ENCODE peak calls at places on chromosomes 1 and 21, in nine cellular contexts. W, L, F, O, R, Y, K, U and A are unnamed samples.

GRCh38 chr1:242211254-242212022 is 212.5 kb upstream of the MAP1LC3C start:
- DNase-seq in W (no peak), L (no peak), F (no peak), O (no peak), R (no peak), Y (no peak), K (no peak), U (no peak), A (no peak)

GRCh38 chr1:17251246-17251645 is 2.3 kb downstream of the PADI3 start:
- DNase-seq in W (no peak), L (no peak), F (no peak), O (no peak), R (no peak), Y (no peak), K (no peak), U (no peak), A (no peak)

GRCh38 chr1:181033799-181034391 is at the start of gene MR1:
- DNase-seq in W (peak), L (peak), F (no peak), O (no peak), R (peak), Y (peak), K (no peak), U (no peak), A (no peak)

GRCh38 chr1:30321216-30321910 is 402.0 kb downstream of the MATN1 start:
- DNase-seq in W (no peak), L (no peak), F (no peak), O (no peak), R (no peak), Y (no peak), K (no peak), U (no peak), A (no peak)

GRCh38 chr1:63277195-63278192 is 44.9 kb upstream of the FOXD3 start:
- DNase-seq in W (peak), L (no peak), F (no peak), O (no peak), R (no peak), Y (no peak), K (peak), U (no peak), A (no peak)

GRCh38 chr1:30005972-30006619 is 717.3 kb downstream of the MATN1 start:
- DNase-seq in W (no peak), L (no peak), F (no peak), O (no peak), R (no peak), Y (no peak), K (no peak), U (no peak), A (no peak)

GRCh38 chr1:223747838-223748335 is 35.5 kb downstream of the CAPN2 start:
- DNase-seq in W (peak), L (peak), F (no peak), O (no peak), R (no peak), Y (peak), K (peak), U (peak), A (no peak)

GRCh38 chr1:234656070-234656875 is 46.3 kb upstream of the IRF2BP2 start:
- DNase-seq in W (peak), L (peak), F (no peak), O (no peak), R (no peak), Y (no peak), K (no peak), U (no peak), A (no peak)

GRCh38 chr1:227607336-227607898 is 44.1 kb downstream of the ZNF678 start:
- DNase-seq in W (no peak), L (no peak), F (no peak), O (no peak), R (no peak), Y (no peak), K (no peak), U (no peak), A (no peak)

GRCh38 chr1:229199892-229200291 is 71.0 kb upstream of the RAB4A start:
- DNase-seq in W (peak), L (no peak), F (no peak), O (no peak), R (peak), Y (no peak), K (peak), U (no peak), A (no peak)

GRCh38 chr21:34166468-34166867 is 93.1 kb downstream of the MRPS6 start:
- DNase-seq in W (no peak), L (peak), F (no peak), O (no peak), R (no peak), Y (no peak), K (no peak), U (no peak), A (no peak)

GRCh38 chr1:197632000-197632399 is 143.3 kb downstream of the DENND1B start:
- DNase-seq in W (no peak), L (no peak), F (no peak), O (no peak), R (no peak), Y (no peak), K (no peak), U (no peak), A (no peak)

GRCh38 chr1:248841702-248842395 is 3.8 kb downstream of the ZNF672 start:
- DNase-seq in W (peak), L (peak), F (peak), O (no peak), R (no peak), Y (no peak), K (peak), U (peak), A (no peak)

GRCh38 chr1:243311809-243312208 is 56.0 kb downstream of the SDCCAG8 start:
- DNase-seq in W (no peak), L (no peak), F (no peak), O (no peak), R (no peak), Y (no peak), K (no peak), U (no peak), A (no peak)

GRCh38 chr1:106621853-106622252 is 434.6 kb upstream of the PRMT6 start:
- DNase-seq in W (no peak), L (no peak), F (no peak), O (no peak), R (no peak), Y (no peak), K (no peak), U (no peak), A (no peak)

GRCh38 chr1:40396420-40396819 is 22.9 kb downstream of the SMAP2 start:
- DNase-seq in W (no peak), L (no peak), F (no peak), O (no peak), R (no peak), Y (no peak), K (no peak), U (no peak), A (no peak)

GRCh38 chr1:201656670-201657032 is 117.7 kb downstream of the NAV1 start:
- DNase-seq in W (peak), L (peak), F (no peak), O (no peak), R (no peak), Y (no peak), K (peak), U (peak), A (no peak)

GRCh38 chr1:91546876-91547275 is 46.2 kb downstream of the CDC7 start:
- DNase-seq in W (no peak), L (no peak), F (no peak), O (no peak), R (no peak), Y (no peak), K (no peak), U (no peak), A (no peak)
- TF ChIP-seq CTCF in W (no peak), L (no peak), F (no peak), O (no peak), R (no peak), Y (no peak), K (no peak), U (no peak), A (no peak)

GRCh38 chr1:152960452-152961044 is 9.9 kb upstream of the SPRR4 start:
- DNase-seq in W (no peak), L (no peak), F (no peak), O (no peak), R (peak), Y (no peak), K (no peak), U (no peak), A (no peak)
- TF ChIP-seq CTCF in W (no peak), L (no peak), F (no peak), O (no peak), R (no peak), Y (no peak), K (no peak), U (no peak), A (no peak)

GRCh38 chr1:46186076-46186475 is 9.8 kb upstream of the P3R3URF start:
- DNase-seq in W (no peak), L (no peak), F (no peak), O (no peak), R (no peak), Y (no peak), K (no peak), U (no peak), A (no peak)

GRCh38 chr1:46191033-46191701 is 7.1 kb downstream of the POMGNT1 start:
- DNase-seq in W (no peak), L (no peak), F (no peak), O (no peak), R (no peak), Y (no peak), K (no peak), U (no peak), A (no peak)

GRCh38 chr1:46190539-46190938 is 7.7 kb downstream of the POMGNT1 start:
- DNase-seq in W (no peak), L (no peak), F (no peak), O (no peak), R (no peak), Y (no peak), K (no peak), U (no peak), A (no peak)

GRCh38 chr1:46187106-46187869 is 10.9 kb downstream of the POMGNT1 start:
- DNase-seq in W (peak), L (no peak), F (no peak), O (no peak), R (no peak), Y (no peak), K (peak), U (no peak), A (no peak)

DNA sequence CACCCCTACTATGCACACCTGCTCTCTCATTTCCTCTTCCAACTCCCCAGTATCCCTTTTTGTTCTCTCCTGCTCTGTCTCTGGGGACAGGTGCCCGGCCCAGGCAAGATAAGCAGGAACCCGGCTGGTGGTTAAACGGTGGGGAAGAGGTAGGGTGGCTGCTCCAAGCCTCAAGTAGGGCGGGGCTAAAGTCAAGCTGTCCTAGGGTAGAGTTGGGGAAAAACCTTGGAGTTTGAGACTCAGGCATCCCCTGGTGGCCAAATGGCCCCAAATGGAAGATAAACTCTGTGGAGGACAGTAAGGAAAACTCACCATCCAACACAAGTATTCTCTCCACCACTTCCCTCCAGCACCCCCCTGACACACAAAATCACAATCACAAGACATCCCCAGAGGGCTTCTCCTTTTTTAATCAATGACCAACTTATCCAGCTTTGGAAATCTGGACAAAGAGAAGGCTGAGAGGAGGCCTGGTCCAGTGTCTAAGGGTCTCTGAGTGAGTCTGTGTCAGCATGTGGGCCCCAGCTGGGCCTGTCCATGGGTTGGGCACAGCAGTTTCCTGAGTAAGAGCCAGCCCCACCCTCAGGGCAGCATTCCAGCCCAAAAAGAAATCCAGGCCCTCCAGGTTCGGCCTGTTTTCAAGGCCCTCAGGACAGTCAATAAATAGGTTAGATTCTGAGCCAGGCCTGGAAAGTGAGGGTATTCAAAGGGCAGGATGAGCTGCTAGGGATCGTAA is 9.8 kb downstream of the POMGNT1 start:
- DNase-seq in W (peak), L (peak), F (no peak), O (no peak), R (no peak), Y (no peak), K (peak), U (no peak), A (no peak)
- TF ChIP-seq CTCF in W (no peak), L (peak), F (peak), O (no peak), R (no peak), Y (no peak), K (no peak), U (no peak), A (no peak)

DNA sequence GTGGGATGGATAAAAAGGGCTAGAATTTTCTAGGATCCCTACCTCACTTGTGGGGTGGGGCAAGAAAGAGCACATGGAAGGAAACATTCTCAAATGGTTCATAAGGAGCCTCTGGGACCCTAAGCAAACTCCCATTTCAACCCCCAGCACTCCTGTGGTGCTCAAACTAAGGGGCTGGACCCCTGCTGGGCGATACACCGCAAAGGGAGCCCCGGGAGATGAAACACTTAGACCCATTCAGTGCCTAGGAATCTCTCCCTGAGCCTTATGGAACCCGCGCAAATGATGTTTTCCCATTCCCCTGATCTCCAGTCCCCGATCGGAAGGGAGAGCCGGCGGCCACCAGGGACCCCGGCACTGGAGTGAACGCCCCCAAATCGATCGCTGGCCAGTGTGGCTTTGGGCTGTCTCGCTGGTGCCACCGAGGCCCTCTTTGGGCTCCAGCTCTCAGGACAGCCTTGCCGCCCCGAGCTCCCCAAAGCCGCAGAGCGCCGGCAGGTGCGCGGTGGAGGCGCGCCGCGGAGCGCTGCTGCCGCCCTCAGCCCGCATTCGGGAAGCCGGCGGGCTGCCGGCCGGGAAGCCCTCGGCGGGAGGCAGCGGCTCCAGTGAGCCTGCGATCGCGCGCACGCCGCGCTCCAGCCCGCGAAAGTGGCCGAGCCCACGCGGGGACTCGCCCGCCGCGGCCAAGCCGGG is 1.2 kb downstream of the PLXNA2 start:
- DNase-seq in W (no peak), L (peak), F (no peak), O (no peak), R (no peak), Y (no peak), K (peak), U (peak), A (no peak)
- TF ChIP-seq CTCF in W (no peak), L (no peak), F (peak), O (no peak), R (no peak), Y (peak), K (no peak), U (no peak), A (peak)